ENCODE peak calls at places on chromosomes 12 and 14, in eight cellular contexts. R is CD8-positive, alpha-beta memory T cell; M is suprapubic skin; Q is effector memory CD4-positive, alpha-beta T cell; P is CD8-positive, alpha-beta T cell; D is naive thymus-derived CD4-positive, alpha-beta T cell; K is lower lobe of right lung; C is mucosa of descending colon. T is an unnamed sample.

GRCh38 chr12:120991965-120992364 is 13.6 kb downstream of the HNF1A start:
- DNase-seq in R (no peak), M (no peak), Q (no peak), P (no peak), D (no peak), K (no peak), C (no peak), T (no peak)

GRCh38 chr12:131229426-131230339 is 276.0 kb downstream of the ADGRD1 start:
- DNase-seq in R (no peak), M (no peak), Q (no peak), P (no peak), D (no peak), K (no peak), C (no peak), T (no peak)

GRCh38 chr12:27868165-27868564 is 88.1 kb upstream of the MANSC4 start:
- DNase-seq in R (no peak), M (no peak), Q (no peak), P (no peak), D (no peak), K (no peak), C (no peak), T (peak; percentile 87)

GRCh38 chr12:15868186-15868585 is 14.0 kb upstream of the STRAP start:
- DNase-seq in R (no peak), M (no peak), Q (no peak), P (no peak), D (no peak), K (no peak), C (no peak), T (no peak)

GRCh38 chr12:131454418-131455217 is 256.3 kb upstream of the SFSWAP start:
- DNase-seq in R (no peak), M (no peak), Q (no peak), P (peak; percentile 48), D (peak; percentile 30), K (no peak), C (peak; percentile 34), T (no peak)

GRCh38 chr14:61802010-61802621 is 39.9 kb downstream of the SNAPC1 start:
- DNase-seq in R (no peak), M (no peak), Q (no peak), P (no peak), D (no peak), K (no peak), C (no peak), T (no peak)

GRCh38 chr12:57517187-57517586 is 3.1 kb downstream of the DDIT3 start:
- DNase-seq in R (no peak), M (no peak), Q (no peak), P (no peak), D (no peak), K (no peak), C (no peak), T (peak; percentile 48)

GRCh38 chr14:77268989-77269595 is 1.9 kb downstream of the NGB start:
- DNase-seq in R (no peak), M (no peak), Q (no peak), P (no peak), D (no peak), K (no peak), C (no peak), T (no peak)

GRCh38 chr12:2054091-2055018 is 1.6 kb downstream of the CACNA1C start:
- DNase-seq in R (no peak), M (no peak), Q (no peak), P (no peak), D (no peak), K (no peak), C (no peak), T (peak; percentile 60)

GRCh38 chr14:24297190-24297964 is 2.2 kb downstream of the DHRS1 start:
- DNase-seq in R (no peak), M (no peak), Q (no peak), P (no peak), D (no peak), K (no peak), C (no peak), T (peak; percentile 31)

GRCh38 chr14:31357279-31357678 is 63.1 kb downstream of the HEATR5A start:
- DNase-seq in R (no peak), M (no peak), Q (no peak), P (no peak), D (no peak), K (no peak), C (no peak), T (no peak)

GRCh38 chr14:28709571-28710305 is 56.8 kb upstream of the FOXG1 start:
- DNase-seq in R (no peak), M (no peak), Q (no peak), P (no peak), D (no peak), K (no peak), C (no peak), T (no peak)

GRCh38 chr12:104733717-104734175 is 224.3 kb downstream of the SLC41A2 start:
- DNase-seq in R (peak; percentile 11), M (no peak), Q (no peak), P (no peak), D (no peak), K (peak; percentile 54), C (no peak), T (no peak)

GRCh38 chr14:75487155-75487671 is 35.1 kb upstream of the BATF start:
- DNase-seq in R (peak; percentile 22), M (no peak), Q (no peak), P (peak; percentile 47), D (no peak), K (no peak), C (no peak), T (no peak)

GRCh38 chr12:43551271-43551970 is 582 bp downstream of the ADAMTS20 start:
- DNase-seq in R (no peak), M (peak; percentile 74), Q (no peak), P (no peak), D (no peak), K (no peak), C (no peak), T (peak; percentile 12)

GRCh38 chr12:95836630-95837239 is 22.0 kb upstream of the SNRPF start:
- DNase-seq in R (no peak), M (no peak), Q (no peak), P (no peak), D (no peak), K (no peak), C (no peak), T (peak; percentile 44)

DNA sequence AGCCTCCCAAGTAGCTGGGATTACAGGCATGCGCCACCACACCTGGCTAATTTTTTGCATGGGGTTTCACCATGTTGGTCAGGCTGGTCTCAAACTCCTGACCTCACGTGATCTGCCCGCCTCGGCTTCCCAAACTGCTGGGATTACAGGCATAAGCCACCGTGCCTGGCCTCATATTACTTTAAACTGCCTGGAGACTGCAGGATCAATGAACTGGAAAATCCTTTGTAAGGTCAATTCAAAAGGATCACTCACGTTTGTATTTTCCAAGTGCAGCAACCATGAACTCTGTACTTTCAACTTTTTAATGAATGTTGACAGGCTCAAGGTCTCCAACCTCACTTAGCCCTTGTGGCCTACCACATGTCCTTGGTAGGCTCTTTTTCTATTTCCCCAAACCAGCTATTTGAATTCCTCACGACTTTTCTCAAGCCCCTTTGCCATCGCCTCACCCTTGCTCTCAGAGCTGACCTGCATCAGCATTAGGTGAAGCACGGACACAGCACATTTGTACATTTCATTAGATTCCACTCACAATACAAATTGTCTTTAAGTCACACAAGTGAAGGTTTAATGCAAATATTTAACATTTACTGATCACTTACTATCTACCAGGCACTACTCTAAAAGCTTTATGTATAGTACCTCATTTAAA is 42.2 kb upstream of the GCH1 start:
- DNase-seq in R (no peak), M (no peak), Q (no peak), P (no peak), D (no peak), K (no peak), C (no peak), T (no peak)
- H3K36me3 ChIP-seq in R (no peaks in the 10 kb centered on the region), M (no peaks in the 10 kb centered on the region), Q (peaks cover 3% of the 10 kb centered on the region), P (no peaks in the 10 kb centered on the region), D (no peaks in the 10 kb centered on the region), K (no peaks in the 10 kb centered on the region), C (no peaks in the 10 kb centered on the region), T (no peaks in the 10 kb centered on the region)

DNA sequence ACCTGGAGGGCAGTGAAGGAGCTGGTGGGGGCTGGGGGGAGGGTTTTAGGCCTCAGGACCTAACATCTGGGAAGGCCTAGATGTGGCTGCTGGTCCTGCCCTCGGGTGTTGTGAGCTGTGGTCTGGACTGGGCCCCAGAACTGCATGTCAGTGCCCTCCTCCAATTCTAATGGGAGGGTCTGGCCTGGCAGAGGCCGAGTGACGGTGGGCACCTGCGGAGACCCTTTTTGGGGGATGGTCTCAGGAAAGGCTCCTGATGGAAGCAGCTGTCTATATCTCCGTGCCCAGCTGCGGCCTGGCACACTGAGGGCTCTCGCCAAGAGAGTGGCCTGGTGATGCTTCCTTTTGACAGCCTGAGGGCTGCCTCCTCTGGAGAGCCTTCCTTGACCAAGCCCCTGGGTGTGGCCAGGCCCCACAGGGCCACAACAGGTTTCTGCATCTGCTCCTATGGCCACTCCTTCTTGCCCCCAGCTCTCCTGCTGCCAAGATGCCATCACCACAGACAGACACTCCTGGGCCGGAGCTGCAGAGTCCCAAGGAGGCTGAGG is 5.3 kb downstream of the EXOC3L4 start:
- DNase-seq in R (no peak), M (no peak), Q (no peak), P (no peak), D (no peak), K (no peak), C (no peak), T (no peak)
- H3K4me1 ChIP-seq in R (peaks cover 4% of the 10 kb centered on the region), M (peaks cover 36% of the 10 kb centered on the region), Q (peaks cover 5% of the 10 kb centered on the region), P (peaks cover 3% of the 10 kb centered on the region), D (no peaks in the 10 kb centered on the region), K (peaks cover 30% of the 10 kb centered on the region), C (peaks cover 26% of the 10 kb centered on the region), T (peaks cover 4% of the 10 kb centered on the region)

GRCh38 chr12:56247923-56248322 is 10.3 kb downstream of the ANKRD52 start:
- DNase-seq in R (no peak), M (no peak), Q (no peak), P (no peak), D (no peak), K (no peak), C (no peak), T (no peak)

GRCh38 chr12:56241424-56242205 is 11.8 kb downstream of the SLC39A5 start:
- DNase-seq in R (no peak), M (no peak), Q (no peak), P (no peak), D (no peak), K (no peak), C (no peak), T (no peak)

GRCh38 chr12:56244494-56244893 is 13.7 kb downstream of the ANKRD52 start:
- DNase-seq in R (no peak), M (no peak), Q (no peak), P (no peak), D (no peak), K (no peak), C (no peak), T (no peak)

GRCh38 chr12:56242986-56243385 is 13.1 kb downstream of the SLC39A5 start:
- DNase-seq in R (no peak), M (no peak), Q (no peak), P (no peak), D (no peak), K (no peak), C (no peak), T (no peak)

GRCh38 chr12:56243731-56244181 is 13.9 kb downstream of the SLC39A5 start:
- DNase-seq in R (no peak), M (no peak), Q (no peak), P (no peak), D (no peak), K (no peak), C (no peak), T (peak; percentile 11)
- H3K36me3 ChIP-seq in R (peaks cover 56% of the 10 kb centered on the region), M (peaks cover 98% of the 10 kb centered on the region), Q (peaks cover 89% of the 10 kb centered on the region), P (peaks cover 49% of the 10 kb centered on the region), D (peaks cover 98% of the 10 kb centered on the region), K (peaks cover 96% of the 10 kb centered on the region), C (peaks cover 17% of the 10 kb centered on the region), T (peaks cover 87% of the 10 kb centered on the region)

DNA sequence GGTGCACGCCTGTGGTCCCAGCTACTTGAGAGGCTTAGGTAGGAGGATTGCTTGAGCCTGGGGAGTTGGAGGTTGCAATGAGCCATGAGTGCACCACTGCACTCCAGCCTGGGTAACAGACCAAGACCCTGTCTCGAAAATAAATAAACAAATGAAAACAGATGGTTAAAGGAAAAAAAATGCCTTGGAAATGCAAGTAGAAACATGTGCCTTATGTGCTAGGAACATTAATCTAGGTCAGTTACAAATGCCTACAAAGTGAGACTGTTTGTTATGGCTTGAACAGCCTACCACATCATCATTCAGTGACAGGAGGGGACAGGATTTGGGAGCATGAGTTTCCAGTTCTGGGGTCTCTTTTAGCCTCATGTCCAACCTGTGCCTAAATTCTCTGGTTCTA is 52.4 kb upstream of the BCAT1 start:
- DNase-seq in R (no peak), M (no peak), Q (no peak), P (no peak), D (no peak), K (no peak), C (no peak), T (no peak)
- H3K4me1 ChIP-seq in R (peaks cover 12% of the 10 kb centered on the region), M (peaks cover 19% of the 10 kb centered on the region), Q (no peaks in the 10 kb centered on the region), P (no peaks in the 10 kb centered on the region), D (peaks cover 11% of the 10 kb centered on the region), K (no peaks in the 10 kb centered on the region), C (no peaks in the 10 kb centered on the region), T (peaks cover 10% of the 10 kb centered on the region)

T was measured in adipocyte.